ENCODE peak calls at places on chromosomes 11 and 22, in six cellular contexts. One of them, this sample, is unnamed.

GRCh38 chr11:118895093-118896039 is 11.7 kb downstream of the CXCR5 start:
- DNase-seq in left colon: peak
- DNase-seq in psoas muscle: no peak
- DNase-seq in foreskin fibroblast: no peak
- DNase-seq in smooth muscle cell of the brain vasculature: no peak
- DNase-seq in Daoy: no peak
- DNase-seq in this sample: no peak

GRCh38 chr11:69234171-69234570 is 59.8 kb upstream of the MYEOV start:
- DNase-seq in left colon: no peak
- DNase-seq in psoas muscle: no peak
- DNase-seq in foreskin fibroblast: no peak
- DNase-seq in smooth muscle cell of the brain vasculature: no peak
- DNase-seq in Daoy: no peak
- DNase-seq in this sample: no peak

GRCh38 chr11:16577490-16577889 is 161.0 kb upstream of the C11orf58 start:
- DNase-seq in left colon: no peak
- DNase-seq in psoas muscle: no peak
- DNase-seq in foreskin fibroblast: no peak
- DNase-seq in smooth muscle cell of the brain vasculature: no peak
- DNase-seq in Daoy: no peak
- DNase-seq in this sample: no peak

GRCh38 chr11:71080239-71081097 is 171.9 kb downstream of the SHANK2 start:
- DNase-seq in left colon: peak
- DNase-seq in psoas muscle: no peak
- DNase-seq in foreskin fibroblast: peak
- DNase-seq in smooth muscle cell of the brain vasculature: peak
- DNase-seq in Daoy: peak
- DNase-seq in this sample: peak

GRCh38 chr11:72045849-72046248 is 34.5 kb downstream of the NUMA1 start:
- DNase-seq in left colon: no peak
- DNase-seq in psoas muscle: no peak
- DNase-seq in foreskin fibroblast: no peak
- DNase-seq in smooth muscle cell of the brain vasculature: peak
- DNase-seq in Daoy: no peak
- DNase-seq in this sample: no peak

GRCh38 chr11:42901084-42901483 is 410.7 kb upstream of the API5 start:
- DNase-seq in left colon: no peak
- DNase-seq in psoas muscle: no peak
- DNase-seq in foreskin fibroblast: no peak
- DNase-seq in smooth muscle cell of the brain vasculature: no peak
- DNase-seq in Daoy: no peak
- DNase-seq in this sample: peak

GRCh38 chr11:92528051-92528450 is 303.4 kb downstream of the FAT3 start:
- DNase-seq in left colon: no peak
- DNase-seq in psoas muscle: no peak
- DNase-seq in foreskin fibroblast: no peak
- DNase-seq in smooth muscle cell of the brain vasculature: no peak
- DNase-seq in Daoy: peak
- DNase-seq in this sample: no peak

GRCh38 chr11:114078423-114078822 is 18.9 kb downstream of the ZBTB16 start:
- DNase-seq in left colon: no peak
- DNase-seq in psoas muscle: no peak
- DNase-seq in foreskin fibroblast: no peak
- DNase-seq in smooth muscle cell of the brain vasculature: no peak
- DNase-seq in Daoy: no peak
- DNase-seq in this sample: no peak

GRCh38 chr11:95256204-95256819 is 25.3 kb upstream of the SESN3 start:
- DNase-seq in left colon: no peak
- DNase-seq in psoas muscle: no peak
- DNase-seq in foreskin fibroblast: no peak
- DNase-seq in smooth muscle cell of the brain vasculature: no peak
- DNase-seq in Daoy: no peak
- DNase-seq in this sample: no peak

GRCh38 chr22:30301995-30302809 is 12.9 kb upstream of the CASTOR1 start:
- DNase-seq in left colon: peak
- DNase-seq in psoas muscle: no peak
- DNase-seq in foreskin fibroblast: no peak
- DNase-seq in smooth muscle cell of the brain vasculature: peak
- DNase-seq in Daoy: peak
- DNase-seq in this sample: no peak

GRCh38 chr11:126186031-126186698 is 25.3 kb downstream of the RPUSD4 start:
- DNase-seq in left colon: no peak
- DNase-seq in psoas muscle: peak
- DNase-seq in foreskin fibroblast: no peak
- DNase-seq in smooth muscle cell of the brain vasculature: no peak
- DNase-seq in Daoy: no peak
- DNase-seq in this sample: no peak

GRCh38 chr22:42326786-42327185 is 56.3 kb upstream of the TCF20 start:
- DNase-seq in left colon: no peak
- DNase-seq in psoas muscle: no peak
- DNase-seq in foreskin fibroblast: no peak
- DNase-seq in smooth muscle cell of the brain vasculature: no peak
- DNase-seq in Daoy: peak
- DNase-seq in this sample: no peak

GRCh38 chr11:34068098-34068497 is 16.6 kb downstream of the CAPRIN1 start:
- DNase-seq in left colon: no peak
- DNase-seq in psoas muscle: no peak
- DNase-seq in foreskin fibroblast: no peak
- DNase-seq in smooth muscle cell of the brain vasculature: peak
- DNase-seq in Daoy: no peak
- DNase-seq in this sample: peak

GRCh38 chr11:108965602-108966001 is 300.7 kb downstream of the DDX10 start:
- DNase-seq in left colon: no peak
- DNase-seq in psoas muscle: no peak
- DNase-seq in foreskin fibroblast: peak
- DNase-seq in smooth muscle cell of the brain vasculature: no peak
- DNase-seq in Daoy: peak
- DNase-seq in this sample: no peak

GRCh38 chr11:63832336-63832735 is 6.6 kb upstream of the MARK2 start:
- DNase-seq in left colon: no peak
- DNase-seq in psoas muscle: no peak
- DNase-seq in foreskin fibroblast: no peak
- DNase-seq in smooth muscle cell of the brain vasculature: no peak
- DNase-seq in Daoy: no peak
- DNase-seq in this sample: no peak

GRCh38 chr11:123611698-123612097 is 42.7 kb downstream of the SCN3B start:
- DNase-seq in left colon: no peak
- DNase-seq in psoas muscle: no peak
- DNase-seq in foreskin fibroblast: no peak
- DNase-seq in smooth muscle cell of the brain vasculature: no peak
- DNase-seq in Daoy: no peak
- DNase-seq in this sample: no peak

GRCh38 chr11:3160252-3161031 is 4.7 kb downstream of the OSBPL5 start:
- DNase-seq in left colon: peak
- DNase-seq in psoas muscle: peak
- DNase-seq in foreskin fibroblast: peak
- DNase-seq in smooth muscle cell of the brain vasculature: peak
- DNase-seq in Daoy: peak
- DNase-seq in this sample: peak

GRCh38 chr11:78417175-78417887 is at the start of gene GAB2:
- DNase-seq in left colon: peak
- DNase-seq in psoas muscle: no peak
- DNase-seq in foreskin fibroblast: no peak
- DNase-seq in smooth muscle cell of the brain vasculature: no peak
- DNase-seq in Daoy: no peak
- DNase-seq in this sample: no peak

GRCh38 chr11:17742019-17742418 is 7.4 kb downstream of the KCNC1 start:
- DNase-seq in left colon: no peak
- DNase-seq in psoas muscle: no peak
- DNase-seq in foreskin fibroblast: no peak
- DNase-seq in smooth muscle cell of the brain vasculature: no peak
- DNase-seq in Daoy: no peak
- DNase-seq in this sample: no peak

GRCh38 chr11:111417766-111418435 is 38.8 kb upstream of the POU2AF1 start:
- DNase-seq in left colon: peak
- DNase-seq in psoas muscle: peak
- DNase-seq in foreskin fibroblast: peak
- DNase-seq in smooth muscle cell of the brain vasculature: peak
- DNase-seq in Daoy: peak
- DNase-seq in this sample: no peak

GRCh38 chr11:113613619-113614018 is 92.5 kb downstream of the TMPRSS5 start:
- DNase-seq in left colon: no peak
- DNase-seq in psoas muscle: no peak
- DNase-seq in foreskin fibroblast: no peak
- DNase-seq in smooth muscle cell of the brain vasculature: no peak
- DNase-seq in Daoy: no peak
- DNase-seq in this sample: no peak

This sample was measured in A673.